ENCODE peak calls at places on chromosomes 11 and 22, in seven cellular contexts. One of them, this sample, is unnamed.

GRCh38 chr11:10751581-10751940 is 515 bp downstream of the CTR9 start:
- DNase-seq in upper lobe of right lung: no peak
- DNase-seq in ovary: no peak
- DNase-seq in body of pancreas: no peak
- DNase-seq in RWPE1: no peak
- DNase-seq in prostate gland: no peak
- DNase-seq in hepatocyte: peak
- DNase-seq in this sample: no peak

GRCh38 chr11:95698939-95699562 is 90.5 kb downstream of the FAM76B start:
- DNase-seq in upper lobe of right lung: no peak
- DNase-seq in prostate gland: no peak
- DNase-seq in body of pancreas: no peak
- DNase-seq in RWPE1: no peak
- DNase-seq in ovary: no peak
- DNase-seq in hepatocyte: peak
- DNase-seq in this sample: no peak

GRCh38 chr11:96155627-96156378 is 187.2 kb downstream of the MAML2 start:
- DNase-seq in hepatocyte: peak
- DNase-seq in prostate gland: peak
- DNase-seq in body of pancreas: peak
- DNase-seq in RWPE1: peak
- DNase-seq in ovary: peak
- DNase-seq in upper lobe of right lung: peak
- DNase-seq in this sample: peak

GRCh38 chr22:36327922-36328551 is 59.7 kb downstream of the MYH9 start:
- DNase-seq in hepatocyte: peak
- DNase-seq in upper lobe of right lung: no peak
- DNase-seq in prostate gland: peak
- DNase-seq in RWPE1: no peak
- DNase-seq in body of pancreas: peak
- DNase-seq in ovary: no peak
- DNase-seq in this sample: no peak

GRCh38 chr11:93396356-93396755 is 65.8 kb downstream of the DEUP1 start:
- DNase-seq in prostate gland: no peak
- DNase-seq in body of pancreas: no peak
- DNase-seq in hepatocyte: no peak
- DNase-seq in ovary: no peak
- DNase-seq in upper lobe of right lung: no peak
- DNase-seq in RWPE1: no peak
- DNase-seq in this sample: no peak

GRCh38 chr11:1702506-1702905 is 5.5 kb downstream of the KRTAP5-6 start:
- DNase-seq in prostate gland: no peak
- DNase-seq in hepatocyte: no peak
- DNase-seq in RWPE1: no peak
- DNase-seq in ovary: no peak
- DNase-seq in upper lobe of right lung: no peak
- DNase-seq in body of pancreas: no peak
- DNase-seq in this sample: no peak

GRCh38 chr11:73570415-73571114 is 27.3 kb downstream of the FAM168A start:
- DNase-seq in RWPE1: peak
- DNase-seq in ovary: no peak
- DNase-seq in prostate gland: no peak
- DNase-seq in hepatocyte: no peak
- DNase-seq in upper lobe of right lung: no peak
- DNase-seq in body of pancreas: no peak
- DNase-seq in this sample: no peak

GRCh38 chr22:39292002-39292401 is 27.4 kb downstream of the RPL3 start:
- DNase-seq in ovary: no peak
- DNase-seq in body of pancreas: peak
- DNase-seq in prostate gland: no peak
- DNase-seq in hepatocyte: no peak
- DNase-seq in upper lobe of right lung: no peak
- DNase-seq in RWPE1: no peak
- DNase-seq in this sample: no peak

GRCh38 chr11:371051-371450 is 1.8 kb downstream of the B4GALNT4 start:
- DNase-seq in ovary: no peak
- DNase-seq in prostate gland: no peak
- DNase-seq in upper lobe of right lung: peak
- DNase-seq in body of pancreas: no peak
- DNase-seq in hepatocyte: no peak
- DNase-seq in RWPE1: no peak
- DNase-seq in this sample: peak

GRCh38 chr11:46679252-46680163 is 20.9 kb downstream of the ARHGAP1 start:
- DNase-seq in hepatocyte: no peak
- DNase-seq in upper lobe of right lung: peak
- DNase-seq in body of pancreas: peak
- DNase-seq in RWPE1: no peak
- DNase-seq in ovary: no peak
- DNase-seq in prostate gland: no peak
- DNase-seq in this sample: peak

GRCh38 chr11:66126808-66127555 is 56.9 kb downstream of the PACS1 start:
- DNase-seq in RWPE1: peak
- DNase-seq in prostate gland: peak
- DNase-seq in hepatocyte: peak
- DNase-seq in ovary: peak
- DNase-seq in body of pancreas: peak
- DNase-seq in upper lobe of right lung: peak
- DNase-seq in this sample: no peak

GRCh38 chr11:26623076-26623666 is 51.1 kb upstream of the MUC15 start:
- DNase-seq in body of pancreas: no peak
- DNase-seq in hepatocyte: peak
- DNase-seq in prostate gland: no peak
- DNase-seq in RWPE1: peak
- DNase-seq in upper lobe of right lung: no peak
- DNase-seq in ovary: no peak
- DNase-seq in this sample: no peak

GRCh38 chr11:68081691-68082090 is 39.5 kb downstream of the CHKA start:
- DNase-seq in upper lobe of right lung: no peak
- DNase-seq in prostate gland: peak
- DNase-seq in ovary: no peak
- DNase-seq in body of pancreas: peak
- DNase-seq in hepatocyte: no peak
- DNase-seq in RWPE1: no peak
- DNase-seq in this sample: no peak

GRCh38 chr22:47049078-47049609 is 286.7 kb downstream of the TBC1D22A start:
- DNase-seq in prostate gland: no peak
- DNase-seq in upper lobe of right lung: peak
- DNase-seq in ovary: no peak
- DNase-seq in body of pancreas: no peak
- DNase-seq in RWPE1: peak
- DNase-seq in hepatocyte: no peak
- DNase-seq in this sample: no peak

GRCh38 chr11:70522613-70523311 is 124.4 kb downstream of the CTTN start:
- DNase-seq in hepatocyte: no peak
- DNase-seq in prostate gland: no peak
- DNase-seq in ovary: no peak
- DNase-seq in upper lobe of right lung: peak
- DNase-seq in RWPE1: no peak
- DNase-seq in body of pancreas: no peak
- DNase-seq in this sample: peak

GRCh38 chr11:134637091-134638015 is 225.3 kb upstream of the B3GAT1 start:
- DNase-seq in upper lobe of right lung: no peak
- DNase-seq in body of pancreas: no peak
- DNase-seq in hepatocyte: no peak
- DNase-seq in prostate gland: no peak
- DNase-seq in ovary: no peak
- DNase-seq in RWPE1: no peak
- DNase-seq in this sample: no peak

GRCh38 chr22:48918585-48919186 is 909.0 kb downstream of the BRD1 start:
- DNase-seq in ovary: no peak
- DNase-seq in hepatocyte: peak
- DNase-seq in prostate gland: no peak
- DNase-seq in body of pancreas: no peak
- DNase-seq in upper lobe of right lung: no peak
- DNase-seq in RWPE1: no peak
- DNase-seq in this sample: no peak
- H3K27ac ChIP-seq in ovary: no peak
- H3K27ac ChIP-seq in hepatocyte: no peak
- H3K27ac ChIP-seq in prostate gland: no peak
- H3K27ac ChIP-seq in body of pancreas: no peak
- H3K27ac ChIP-seq in upper lobe of right lung: no peak
- H3K27ac ChIP-seq in RWPE1: no peak
- H3K27ac ChIP-seq in this sample: no peak

DNA sequence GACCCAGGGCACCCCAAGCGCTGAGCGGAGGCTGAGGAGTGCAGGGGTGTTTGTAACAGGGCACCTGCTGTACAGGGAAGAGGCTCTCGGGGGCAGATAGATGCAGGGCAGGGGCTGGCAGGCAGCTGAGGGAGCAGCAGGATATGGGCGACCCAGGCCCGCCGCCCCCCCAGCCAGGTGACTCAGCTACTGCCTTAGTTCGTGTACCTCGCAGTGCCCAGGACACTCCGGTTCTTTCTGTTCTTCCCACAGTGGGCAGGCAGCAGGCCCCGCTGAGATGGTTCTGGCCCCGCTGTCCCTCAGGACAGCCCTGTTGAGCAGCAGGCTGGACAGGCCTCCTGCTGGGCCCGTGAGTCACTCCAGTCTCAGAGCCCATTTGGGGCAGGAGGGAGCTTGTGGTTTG is 16.2 kb downstream of the PHLDA2 start:
- DNase-seq in ovary: no peak
- DNase-seq in upper lobe of right lung: no peak
- DNase-seq in hepatocyte: peak
- DNase-seq in body of pancreas: peak
- DNase-seq in prostate gland: no peak
- DNase-seq in RWPE1: peak
- DNase-seq in this sample: no peak
- H3K27ac ChIP-seq in ovary: no peak
- H3K27ac ChIP-seq in upper lobe of right lung: peak
- H3K27ac ChIP-seq in hepatocyte: peak
- H3K27ac ChIP-seq in body of pancreas: peak
- H3K27ac ChIP-seq in prostate gland: peak
- H3K27ac ChIP-seq in RWPE1: peak
- H3K27ac ChIP-seq in this sample: no peak

DNA sequence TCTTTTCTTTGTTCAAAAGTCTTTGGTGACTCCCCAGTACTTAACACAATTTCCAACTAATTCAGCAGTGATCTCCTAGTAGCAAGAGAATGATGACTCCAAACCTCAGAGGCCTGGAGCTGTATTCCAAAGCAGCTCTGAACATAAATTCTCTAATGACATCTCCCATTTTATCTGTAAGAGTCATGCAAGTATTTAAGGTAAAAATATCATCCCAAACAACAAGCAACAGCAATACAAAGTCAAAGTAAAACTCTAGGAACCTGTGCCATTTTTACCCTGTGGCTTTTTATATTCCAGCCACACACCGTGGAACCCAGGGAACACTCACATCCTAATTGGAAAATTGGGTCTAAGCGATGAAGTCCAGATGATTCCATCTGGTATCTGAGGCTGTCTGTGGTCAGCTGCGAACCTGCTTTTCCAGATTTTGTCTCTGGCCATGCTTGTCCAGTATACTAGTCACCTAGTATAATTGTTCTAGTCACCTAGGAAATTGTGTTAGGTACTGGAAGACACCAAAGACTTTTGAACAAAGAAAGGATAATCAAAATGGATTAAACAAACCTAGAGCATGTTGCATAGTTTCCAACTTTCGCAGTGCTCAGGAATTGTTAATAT is 92.3 kb upstream of the SLC25A18 start:
- DNase-seq in prostate gland: no peak
- DNase-seq in RWPE1: no peak
- DNase-seq in upper lobe of right lung: no peak
- DNase-seq in ovary: no peak
- DNase-seq in body of pancreas: no peak
- DNase-seq in hepatocyte: no peak
- DNase-seq in this sample: no peak
- H3K27ac ChIP-seq in prostate gland: no peak
- H3K27ac ChIP-seq in RWPE1: no peak
- H3K27ac ChIP-seq in upper lobe of right lung: no peak
- H3K27ac ChIP-seq in ovary: no peak
- H3K27ac ChIP-seq in body of pancreas: no peak
- H3K27ac ChIP-seq in hepatocyte: no peak
- H3K27ac ChIP-seq in this sample: no peak

GRCh38 chr11:86999388-86999787 is 38.3 kb upstream of the TMEM135 start:
- DNase-seq in hepatocyte: no peak
- DNase-seq in RWPE1: no peak
- DNase-seq in upper lobe of right lung: no peak
- DNase-seq in ovary: no peak
- DNase-seq in body of pancreas: no peak
- DNase-seq in prostate gland: no peak
- DNase-seq in this sample: no peak
- H3K27ac ChIP-seq in hepatocyte: peak
- H3K27ac ChIP-seq in RWPE1: no peak
- H3K27ac ChIP-seq in upper lobe of right lung: peak
- H3K27ac ChIP-seq in ovary: no peak
- H3K27ac ChIP-seq in body of pancreas: no peak
- H3K27ac ChIP-seq in prostate gland: no peak
- H3K27ac ChIP-seq in this sample: no peak

GRCh38 chr22:43014062-43014875 is 680 bp downstream of the PACSIN2 start:
- DNase-seq in ovary: peak
- DNase-seq in body of pancreas: peak
- DNase-seq in upper lobe of right lung: peak
- DNase-seq in hepatocyte: peak
- DNase-seq in prostate gland: peak
- DNase-seq in RWPE1: peak
- DNase-seq in this sample: peak

GRCh38 chr22:43013355-43014061 is 1.4 kb downstream of the PACSIN2 start:
- DNase-seq in upper lobe of right lung: no peak
- DNase-seq in hepatocyte: peak
- DNase-seq in RWPE1: no peak
- DNase-seq in prostate gland: no peak
- DNase-seq in body of pancreas: peak
- DNase-seq in ovary: no peak
- DNase-seq in this sample: no peak

GRCh38 chr22:43014876-43015676 is at the start of gene PACSIN2:
- DNase-seq in upper lobe of right lung: peak
- DNase-seq in ovary: peak
- DNase-seq in prostate gland: peak
- DNase-seq in hepatocyte: peak
- DNase-seq in RWPE1: peak
- DNase-seq in body of pancreas: peak
- DNase-seq in this sample: peak

GRCh38 chr22:43017525-43018290 is 2.8 kb upstream of the PACSIN2 start:
- DNase-seq in body of pancreas: no peak
- DNase-seq in ovary: no peak
- DNase-seq in prostate gland: no peak
- DNase-seq in RWPE1: no peak
- DNase-seq in hepatocyte: no peak
- DNase-seq in upper lobe of right lung: peak
- DNase-seq in this sample: no peak

DNA sequence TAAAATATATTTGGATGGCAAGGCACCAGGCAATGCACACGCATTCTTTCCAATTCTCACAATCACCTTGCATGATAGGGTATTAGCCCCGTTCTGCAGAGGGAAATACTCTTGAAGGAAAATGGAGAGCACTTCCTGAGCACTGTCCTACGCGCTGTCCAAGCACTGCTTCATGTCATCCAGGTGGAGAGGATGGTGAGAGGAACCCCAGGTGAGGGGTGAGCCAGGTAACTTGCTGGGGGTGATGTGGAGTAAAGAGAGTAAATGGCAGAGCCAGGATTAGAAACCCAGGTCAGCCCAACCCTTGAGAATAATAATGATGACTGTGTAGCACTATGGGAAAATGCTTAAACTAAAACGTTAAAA is 711 bp upstream of the PACSIN2 start:
- DNase-seq in hepatocyte: no peak
- DNase-seq in prostate gland: no peak
- DNase-seq in RWPE1: no peak
- DNase-seq in body of pancreas: no peak
- DNase-seq in upper lobe of right lung: no peak
- DNase-seq in ovary: no peak
- DNase-seq in this sample: no peak
- H3K27ac ChIP-seq in hepatocyte: peak
- H3K27ac ChIP-seq in prostate gland: peak
- H3K27ac ChIP-seq in RWPE1: peak
- H3K27ac ChIP-seq in body of pancreas: peak
- H3K27ac ChIP-seq in upper lobe of right lung: peak
- H3K27ac ChIP-seq in ovary: no peak
- H3K27ac ChIP-seq in this sample: no peak